ENCODE peak calls at places on chromosomes 7 and 10, in six cellular contexts. V is right atrium auricular region; M is HuH-7; O is RPMI8226; F is stimulated activated CD4-positive, alpha-beta T cell treated with anti-CD3 and anti-CD28 coated beads, Interleukin-1b, Interleukin-23, amount 100 ng/mL, for 1 hour; Z is MV-4-11. K is an unnamed sample.

GRCh38 chr7:48992816-48993215 is 68.5 kb downstream of the CDC14C start:
- DNase-seq in O (peak), V (no peak), F (no peak), Z (no peak), M (no peak), K (no peak)

GRCh38 chr10:132152896-132153580 is 33.7 kb upstream of the DPYSL4 start:
- DNase-seq in Z (no peak), F (no peak), O (no peak), V (no peak), M (no peak), K (no peak)

GRCh38 chr10:77522268-77522809 is 115.3 kb downstream of the KCNMA1 start:
- DNase-seq in V (no peak), O (no peak), M (no peak), Z (no peak), F (no peak), K (no peak)

GRCh38 chr7:157411580-157411979 is 74.8 kb downstream of the DNAJB6 start:
- DNase-seq in M (no peak), F (no peak), O (no peak), Z (no peak), V (no peak), K (no peak)

GRCh38 chr7:138854115-138854645 is 56.2 kb upstream of the ATP6V0A4 start:
- DNase-seq in F (no peak), V (no peak), Z (no peak), O (no peak), M (no peak), K (no peak)

GRCh38 chr10:15300145-15300544 is 70.9 kb downstream of the FAM171A1 start:
- DNase-seq in Z (no peak), V (no peak), O (no peak), M (no peak), F (no peak), K (no peak)

GRCh38 chr7:101664893-101665471 is 35.9 kb upstream of the MYL10 start:
- DNase-seq in F (no peak), V (no peak), Z (no peak), O (no peak), M (no peak), K (no peak)

GRCh38 chr7:151012921-151013347 is 11.4 kb downstream of the ATG9B start:
- DNase-seq in F (no peak), O (no peak), Z (no peak), M (peak), V (no peak), K (no peak)

GRCh38 chr10:68212721-68213352 is 19.1 kb downstream of the ATOH7 start:
- DNase-seq in O (peak), V (no peak), F (no peak), Z (peak), M (no peak), K (peak)

GRCh38 chr7:41824284-41824683 is 121.4 kb upstream of the INHBA start:
- DNase-seq in M (no peak), F (no peak), Z (peak), O (no peak), V (no peak), K (no peak)

GRCh38 chr7:2106920-2107319 is 125.8 kb downstream of the MAD1L1 start:
- DNase-seq in Z (no peak), M (no peak), V (no peak), O (no peak), F (no peak), K (no peak)

GRCh38 chr7:22589641-22590141 is 89.7 kb upstream of the STEAP1B start:
- DNase-seq in M (no peak), V (peak), F (no peak), O (no peak), Z (no peak), K (no peak)

GRCh38 chr10:58457761-58458616 is 54.7 kb upstream of the BICC1 start:
- DNase-seq in F (no peak), M (no peak), Z (no peak), O (no peak), V (peak), K (no peak)

GRCh38 chr10:78787095-78787494 is 281.7 kb upstream of the ZMIZ1 start:
- DNase-seq in O (no peak), M (no peak), F (no peak), Z (no peak), V (no peak), K (no peak)

GRCh38 chr10:126016156-126016805 is 119.9 kb downstream of the FANK1 start:
- DNase-seq in O (no peak), Z (no peak), V (no peak), M (no peak), F (no peak), K (no peak)

GRCh38 chr7:81484266-81484665 is 285.6 kb downstream of the HGF start:
- DNase-seq in V (peak), Z (no peak), M (no peak), O (no peak), F (no peak), K (peak)

GRCh38 chr7:134792968-134793367 is 13.5 kb downstream of the CALD1 start:
- DNase-seq in M (no peak), V (peak), Z (no peak), F (no peak), O (no peak), K (no peak)